ENCODE peak calls at places on chromosomes 3 and 15, in six cellular contexts. One of them, this sample, is unnamed.

GRCh38 chr3:20185364-20185732 is 658 bp downstream of the SGO1 start:
- DNase-seq in IMR-90: peak; percentile 8
- DNase-seq in mesendoderm: peak; percentile 47
- DNase-seq in neuronal stem cell: no peak
- DNase-seq in H9: no peak
- DNase-seq in H1: no peak
- DNase-seq in this sample: peak; percentile 18

GRCh38 chr15:55899537-55899936 is 93.9 kb downstream of the NEDD4 start:
- DNase-seq in neuronal stem cell: no peak
- DNase-seq in IMR-90: no peak
- DNase-seq in H9: no peak
- DNase-seq in mesendoderm: no peak
- DNase-seq in H1: no peak
- DNase-seq in this sample: no peak

GRCh38 chr3:2872884-2873283 is 237.3 kb downstream of the IL5RA start:
- DNase-seq in neuronal stem cell: no peak
- DNase-seq in IMR-90: no peak
- DNase-seq in H9: no peak
- DNase-seq in H1: no peak
- DNase-seq in mesendoderm: no peak
- DNase-seq in this sample: peak; percentile 3

GRCh38 chr3:103112273-103112672 is 677.5 kb downstream of the ZPLD1 start:
- DNase-seq in H1: no peak
- DNase-seq in H9: no peak
- DNase-seq in neuronal stem cell: no peak
- DNase-seq in mesendoderm: peak; percentile 32
- DNase-seq in IMR-90: no peak
- DNase-seq in this sample: no peak

GRCh38 chr3:43023066-43023465 is 44.0 kb downstream of the GASK1A start:
- DNase-seq in H1: no peak
- DNase-seq in neuronal stem cell: no peak
- DNase-seq in IMR-90: no peak
- DNase-seq in mesendoderm: peak; percentile 59
- DNase-seq in H9: no peak
- DNase-seq in this sample: peak; percentile 21

GRCh38 chr15:96353931-96354730 is 23.6 kb downstream of the NR2F2 start:
- DNase-seq in H1: no peak
- DNase-seq in H9: peak; percentile 74
- DNase-seq in IMR-90: peak; percentile 60
- DNase-seq in neuronal stem cell: peak; percentile 39
- DNase-seq in mesendoderm: peak; percentile 65
- DNase-seq in this sample: no peak

GRCh38 chr3:113254171-113254947 is 43.0 kb downstream of the BOC start:
- DNase-seq in IMR-90: no peak
- DNase-seq in mesendoderm: no peak
- DNase-seq in H9: peak; percentile 19
- DNase-seq in H1: no peak
- DNase-seq in neuronal stem cell: no peak
- DNase-seq in this sample: no peak

GRCh38 chr3:138898301-138898700 is 48.6 kb downstream of the FOXL2 start:
- DNase-seq in neuronal stem cell: no peak
- DNase-seq in H1: no peak
- DNase-seq in H9: no peak
- DNase-seq in IMR-90: peak; percentile 57
- DNase-seq in mesendoderm: no peak
- DNase-seq in this sample: no peak

GRCh38 chr3:12150112-12150511 is 8.6 kb downstream of the TIMP4 start:
- DNase-seq in mesendoderm: no peak
- DNase-seq in neuronal stem cell: no peak
- DNase-seq in IMR-90: no peak
- DNase-seq in H9: no peak
- DNase-seq in H1: no peak
- DNase-seq in this sample: no peak

GRCh38 chr3:117105650-117106049 is 396.1 kb downstream of the TUSC7 start:
- DNase-seq in H1: no peak
- DNase-seq in IMR-90: peak; percentile 90
- DNase-seq in mesendoderm: no peak
- DNase-seq in neuronal stem cell: no peak
- DNase-seq in H9: no peak
- DNase-seq in this sample: no peak

GRCh38 chr3:52167240-52167639 is 13.0 kb upstream of the POC1A start:
- DNase-seq in IMR-90: no peak
- DNase-seq in neuronal stem cell: no peak
- DNase-seq in H9: peak; percentile 81
- DNase-seq in mesendoderm: no peak
- DNase-seq in H1: no peak
- DNase-seq in this sample: no peak

GRCh38 chr3:141360888-141361598 is 7.3 kb upstream of the ZBTB38 start:
- DNase-seq in H9: no peak
- DNase-seq in mesendoderm: peak; percentile 90
- DNase-seq in IMR-90: peak; percentile 90
- DNase-seq in neuronal stem cell: peak; percentile 35
- DNase-seq in H1: no peak
- DNase-seq in this sample: peak; percentile 81

GRCh38 chr15:64019764-64020163 is 26.5 kb downstream of the DAPK2 start:
- DNase-seq in H1: no peak
- DNase-seq in IMR-90: no peak
- DNase-seq in mesendoderm: no peak
- DNase-seq in H9: no peak
- DNase-seq in neuronal stem cell: no peak
- DNase-seq in this sample: no peak

GRCh38 chr15:38714309-38715072 is 149.9 kb upstream of the RASGRP1 start:
- DNase-seq in mesendoderm: no peak
- DNase-seq in H1: no peak
- DNase-seq in neuronal stem cell: no peak
- DNase-seq in IMR-90: peak; percentile 96
- DNase-seq in H9: no peak
- DNase-seq in this sample: peak; percentile 79

GRCh38 chr3:10845240-10845761 is 29.3 kb downstream of the SLC6A11 start:
- DNase-seq in H9: no peak
- DNase-seq in IMR-90: no peak
- DNase-seq in mesendoderm: no peak
- DNase-seq in H1: no peak
- DNase-seq in neuronal stem cell: no peak
- DNase-seq in this sample: no peak

GRCh38 chr15:49649987-49650386 is 29.1 kb downstream of the DTWD1 start:
- DNase-seq in mesendoderm: no peak
- DNase-seq in neuronal stem cell: no peak
- DNase-seq in H1: no peak
- DNase-seq in H9: no peak
- DNase-seq in IMR-90: peak; percentile 35
- DNase-seq in this sample: no peak

GRCh38 chr3:125318859-125319258 is 56.3 kb downstream of the ZNF148 start:
- DNase-seq in H9: no peak
- DNase-seq in IMR-90: no peak
- DNase-seq in H1: no peak
- DNase-seq in mesendoderm: peak; percentile 15
- DNase-seq in neuronal stem cell: no peak
- DNase-seq in this sample: no peak

GRCh38 chr3:78707616-78708015 is 1060.2 kb downstream of the ROBO1 start:
- DNase-seq in IMR-90: no peak
- DNase-seq in mesendoderm: peak; percentile 29
- DNase-seq in neuronal stem cell: no peak
- DNase-seq in H1: no peak
- DNase-seq in H9: no peak
- DNase-seq in this sample: no peak

GRCh38 chr3:33278106-33278672 is 947 bp downstream of the FBXL2 start:
- DNase-seq in H1: no peak
- DNase-seq in H9: no peak
- DNase-seq in IMR-90: no peak
- DNase-seq in mesendoderm: peak; percentile 30
- DNase-seq in neuronal stem cell: no peak
- DNase-seq in this sample: peak; percentile 8

GRCh38 chr3:38579146-38579545 is 70.3 kb downstream of the SCN5A start:
- DNase-seq in neuronal stem cell: no peak
- DNase-seq in IMR-90: no peak
- DNase-seq in mesendoderm: peak; percentile 71
- DNase-seq in H1: no peak
- DNase-seq in H9: peak; percentile 72
- DNase-seq in this sample: peak; percentile 5

GRCh38 chr3:133328373-133328772 is 71.5 kb upstream of the BFSP2 start:
- DNase-seq in neuronal stem cell: no peak
- DNase-seq in H9: no peak
- DNase-seq in mesendoderm: peak; percentile 93
- DNase-seq in IMR-90: no peak
- DNase-seq in H1: no peak
- DNase-seq in this sample: no peak

GRCh38 chr15:98503970-98504369 is 144.4 kb upstream of the IGF1R start:
- DNase-seq in IMR-90: peak; percentile 50
- DNase-seq in neuronal stem cell: no peak
- DNase-seq in mesendoderm: no peak
- DNase-seq in H1: no peak
- DNase-seq in H9: no peak
- DNase-seq in this sample: no peak

GRCh38 chr15:58357529-58358476 is 74.0 kb upstream of the LIPC start:
- DNase-seq in IMR-90: peak; percentile 76
- DNase-seq in H1: no peak
- DNase-seq in mesendoderm: peak; percentile 45
- DNase-seq in H9: peak; percentile 37
- DNase-seq in neuronal stem cell: no peak
- DNase-seq in this sample: peak; percentile 36

GRCh38 chr3:98893740-98894139 is 7.8 kb downstream of the DCBLD2 start:
- DNase-seq in H1: no peak
- DNase-seq in H9: no peak
- DNase-seq in neuronal stem cell: no peak
- DNase-seq in mesendoderm: peak; percentile 92
- DNase-seq in IMR-90: peak; percentile 28
- DNase-seq in this sample: no peak

GRCh38 chr3:23992051-23992628 is 47.1 kb downstream of the NR1D2 start:
- DNase-seq in neuronal stem cell: no peak
- DNase-seq in H9: no peak
- DNase-seq in IMR-90: peak; percentile 55
- DNase-seq in mesendoderm: peak; percentile 59
- DNase-seq in H1: no peak
- DNase-seq in this sample: no peak

GRCh38 chr3:151003024-151003771 is 30.7 kb upstream of the CLRN1 start:
- DNase-seq in H9: no peak
- DNase-seq in H1: no peak
- DNase-seq in mesendoderm: no peak
- DNase-seq in IMR-90: peak; percentile 46
- DNase-seq in neuronal stem cell: no peak
- DNase-seq in this sample: no peak

GRCh38 chr15:28886431-28887343 is 913 bp downstream of the APBA2 start:
- DNase-seq in H1: no peak
- DNase-seq in H9: no peak
- DNase-seq in mesendoderm: no peak
- DNase-seq in neuronal stem cell: no peak
- DNase-seq in IMR-90: no peak
- DNase-seq in this sample: no peak
- H4K8ac ChIP-seq in H1: peak overlapping the region; percentile 65
- H4K8ac ChIP-seq in H9: no peak overlapping the region
- H4K8ac ChIP-seq in mesendoderm: no peak overlapping the region
- H4K8ac ChIP-seq in neuronal stem cell: peak overlapping the region; percentile 43
- H4K8ac ChIP-seq in IMR-90: peak overlapping the region; percentile 37
- H4K8ac ChIP-seq in this sample: no peak overlapping the region

DNA sequence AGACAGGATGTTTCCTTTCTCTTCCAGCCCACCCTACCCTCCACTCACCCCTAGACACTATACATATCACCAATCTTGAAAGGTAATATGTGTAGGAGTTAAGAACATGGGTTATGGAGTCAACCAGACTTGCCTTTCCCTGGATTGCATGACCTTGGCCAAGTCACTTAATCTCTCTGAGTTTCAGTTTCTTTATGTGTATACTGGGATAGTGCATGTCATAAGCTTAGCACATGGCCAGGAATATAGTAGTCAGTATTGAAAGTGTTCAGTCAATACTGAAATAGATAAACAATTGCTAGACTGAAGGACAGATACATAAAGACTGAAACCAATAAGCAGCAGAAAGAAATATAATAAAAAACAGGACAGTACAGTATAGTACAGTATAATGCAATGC is 283.2 kb upstream of the STT3B start:
- DNase-seq in neuronal stem cell: no peak
- DNase-seq in H9: no peak
- DNase-seq in H1: no peak
- DNase-seq in IMR-90: no peak
- DNase-seq in mesendoderm: no peak
- DNase-seq in this sample: no peak
- H3K4me2 ChIP-seq in neuronal stem cell: no peak overlapping the region
- H3K4me2 ChIP-seq in H9: no peak overlapping the region
- H3K4me2 ChIP-seq in H1: no peak overlapping the region
- H3K4me2 ChIP-seq in IMR-90: no peak overlapping the region
- H3K4me2 ChIP-seq in mesendoderm: no peak overlapping the region
- H3K4me2 ChIP-seq in this sample: no peak overlapping the region

DNA sequence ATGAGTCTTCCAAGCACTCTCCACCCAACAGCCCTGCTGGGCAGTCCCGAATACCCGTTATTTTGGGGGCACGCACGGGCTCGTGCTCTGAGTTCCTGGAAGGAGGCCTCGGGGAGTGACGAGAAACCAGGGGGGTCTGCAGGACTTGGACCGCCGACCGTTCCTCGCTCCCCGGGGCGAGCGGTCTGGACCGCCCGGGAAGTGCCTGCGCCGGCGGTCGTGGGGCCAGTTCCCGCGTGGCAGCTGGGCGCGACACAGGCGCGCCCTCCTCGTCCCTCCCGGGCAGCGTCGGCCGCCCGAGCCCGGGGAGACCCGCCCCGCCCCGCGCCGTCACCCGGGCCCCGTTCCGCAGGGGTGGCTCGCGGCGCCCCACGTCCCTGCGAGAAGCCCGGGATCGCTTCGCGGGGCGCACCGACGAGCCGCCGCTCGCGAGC is 352 bp downstream of the GNB4 start:
- DNase-seq in H9: no peak
- DNase-seq in H1: no peak
- DNase-seq in neuronal stem cell: no peak
- DNase-seq in IMR-90: peak; percentile 23
- DNase-seq in mesendoderm: peak; percentile 28
- DNase-seq in this sample: no peak
- H2BK5ac ChIP-seq in H9: no peak overlapping the region
- H2BK5ac ChIP-seq in H1: no peak overlapping the region
- H2BK5ac ChIP-seq in neuronal stem cell: no peak overlapping the region
- H2BK5ac ChIP-seq in IMR-90: peak overlapping the region; percentile 92
- H2BK5ac ChIP-seq in mesendoderm: peak overlapping the region; percentile 67
- H2BK5ac ChIP-seq in this sample: peak overlapping the region; percentile 10

DNA sequence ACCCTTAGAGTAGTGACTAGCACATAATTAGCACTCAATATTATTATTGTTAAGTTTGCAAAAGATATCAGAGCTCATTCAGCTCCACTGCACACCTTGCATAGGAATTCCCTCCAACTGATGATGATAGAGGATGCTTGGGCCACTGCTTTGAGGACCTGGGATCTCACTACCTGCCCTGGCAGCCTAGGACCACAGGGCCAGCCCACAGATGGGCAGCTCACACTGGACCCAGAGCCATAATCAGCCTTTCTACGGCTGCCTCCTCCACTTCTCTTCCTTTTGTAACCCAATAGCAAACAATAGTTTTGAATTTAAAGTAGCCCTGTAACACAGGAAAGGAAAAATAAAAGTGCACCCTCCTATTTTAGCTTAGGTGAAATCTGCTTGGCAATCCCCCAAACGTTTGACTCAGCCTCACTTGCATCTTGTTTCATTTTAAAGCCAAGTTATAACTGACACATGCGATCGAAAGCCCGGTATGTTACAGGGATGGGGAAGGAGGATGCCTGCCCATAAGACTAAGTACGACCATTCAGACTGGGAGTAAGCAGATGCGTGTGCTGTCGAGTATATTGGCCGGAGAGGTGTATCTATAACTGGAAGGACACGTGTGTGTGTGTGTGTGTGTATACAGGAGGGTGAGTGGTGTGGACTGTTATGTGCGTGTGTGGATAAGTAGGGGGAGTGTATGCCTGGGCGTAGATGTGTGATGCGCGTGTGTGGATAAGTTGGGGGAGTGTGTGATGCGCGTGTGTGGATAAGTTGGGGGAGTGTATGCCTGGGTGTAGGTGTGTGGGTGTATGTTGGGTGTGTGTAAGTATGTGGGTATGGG is 65.9 kb downstream of the CPN2 start:
- DNase-seq in neuronal stem cell: no peak
- DNase-seq in H1: no peak
- DNase-seq in mesendoderm: no peak
- DNase-seq in IMR-90: peak; percentile 64
- DNase-seq in H9: no peak
- DNase-seq in this sample: no peak
- H4K8ac ChIP-seq in neuronal stem cell: no peak overlapping the region
- H4K8ac ChIP-seq in H1: no peak overlapping the region
- H4K8ac ChIP-seq in mesendoderm: no peak overlapping the region
- H4K8ac ChIP-seq in IMR-90: no peak overlapping the region
- H4K8ac ChIP-seq in H9: no peak overlapping the region
- H4K8ac ChIP-seq in this sample: no peak overlapping the region

This sample was measured in trophoblast cell.